ENCODE peak calls at places on chromosomes 3 and 15, in ten cellular contexts. W is SJSA1; T is GM23338; V is neuronal stem cell; A is A549; S is naive thymus-derived CD4-positive, alpha-beta T cell; H is uterus; X is CD4-positive, CD25-positive, alpha-beta regulatory T cell; J is body of pancreas; G is RWPE1. C is an unnamed sample.

GRCh38 chr3:112131111-112131510 is 1.9 kb downstream of the GCSAM start:
- DNase-seq in T (no peak), G (no peak), A (no peak), V (no peak), X (no peak), W (no peak), J (no peak), H (no peak), S (no peak), C (no peak)

GRCh38 chr3:159911011-159911663 is 77.5 kb upstream of the IL12A start:
- DNase-seq in T (no peak), H (no peak), A (no peak), J (no peak), G (no peak), X (peak; percentile 71), V (no peak), W (peak; percentile 49), S (no peak), C (no peak)

GRCh38 chr3:138068579-138069174 is 46.7 kb downstream of the DZIP1L start:
- DNase-seq in T (peak; percentile 89), V (peak; percentile 73), W (peak; percentile 62), H (peak; percentile 78), S (peak; percentile 52), A (peak; percentile 75), J (peak; percentile 77), X (peak; percentile 73), G (peak; percentile 86), C (peak; percentile 87)

GRCh38 chr3:194141415-194142155 is 5.6 kb downstream of the HES1 start:
- DNase-seq in J (peak; percentile 97), W (peak; percentile 89), T (peak; percentile 91), V (peak; percentile 80), H (peak; percentile 92), X (peak; percentile 79), A (peak; percentile 83), S (peak; percentile 48), G (peak; percentile 93), C (peak; percentile 94)

GRCh38 chr15:72182673-72183072 is 14.9 kb downstream of the GRAMD2A start:
- DNase-seq in W (no peak), H (no peak), S (no peak), V (no peak), X (no peak), T (no peak), A (peak; percentile 55), J (no peak), G (no peak), C (no peak)

GRCh38 chr3:52845157-52845556 is 10.3 kb upstream of the MUSTN1 start:
- DNase-seq in V (no peak), W (no peak), H (peak; percentile 55), G (no peak), A (no peak), S (no peak), J (peak; percentile 74), T (no peak), X (no peak), C (peak; percentile 86)

GRCh38 chr3:58422756-58423324 is 10.8 kb downstream of the PDHB start:
- DNase-seq in A (peak; percentile 51), G (no peak), S (no peak), H (no peak), X (no peak), T (peak; percentile 71), V (no peak), J (no peak), W (no peak), C (no peak)

GRCh38 chr15:87212041-87212440 is 1044.5 kb downstream of the NTRK3 start:
- DNase-seq in T (no peak), W (no peak), G (no peak), S (no peak), V (no peak), A (no peak), H (no peak), X (no peak), J (no peak), C (no peak)

GRCh38 chr3:78283994-78284393 is 1244.1 kb downstream of the ROBO2 start:
- DNase-seq in S (no peak), T (no peak), G (no peak), W (no peak), V (no peak), J (no peak), X (no peak), A (no peak), H (no peak), C (no peak)

GRCh38 chr3:87082806-87083440 is 92.0 kb upstream of the VGLL3 start:
- DNase-seq in W (peak; percentile 52), X (no peak), J (no peak), A (peak; percentile 81), S (no peak), T (peak; percentile 88), H (no peak), V (peak; percentile 43), G (peak; percentile 28), C (no peak)

GRCh38 chr15:22873204-22873701 is 34.8 kb downstream of the NIPA2 start:
- DNase-seq in V (peak; percentile 15), X (no peak), G (no peak), T (peak; percentile 74), A (no peak), H (no peak), W (peak; percentile 96), J (no peak), S (no peak), C (no peak)

GRCh38 chr15:95025924-95026728 is 794.8 kb downstream of the MCTP2 start:
- DNase-seq in J (peak; percentile 36), X (peak; percentile 3), G (peak; percentile 65), A (peak; percentile 32), S (no peak), W (peak; percentile 41), V (peak; percentile 39), H (peak; percentile 40), T (peak; percentile 79), C (peak; percentile 52)

GRCh38 chr3:89522168-89522567 is 414.7 kb downstream of the EPHA3 start:
- DNase-seq in V (no peak), T (no peak), G (no peak), X (no peak), W (no peak), S (no peak), H (no peak), A (no peak), J (no peak), C (no peak)

GRCh38 chr3:123038751-123039150 is 11.2 kb upstream of the SEMA5B start:
- DNase-seq in X (no peak), S (no peak), H (no peak), G (no peak), V (no peak), W (no peak), T (no peak), A (no peak), J (no peak), C (no peak)

GRCh38 chr15:88844749-88845386 is 41.6 kb downstream of the ACAN start:
- DNase-seq in H (no peak), J (no peak), S (no peak), G (no peak), V (no peak), W (no peak), X (no peak), A (no peak), T (no peak), C (no peak)

GRCh38 chr3:49649576-49649975 is 24.6 kb upstream of the APEH start:
- DNase-seq in V (no peak), T (no peak), W (no peak), A (no peak), G (no peak), X (no peak), H (no peak), S (no peak), J (no peak), C (no peak)

GRCh38 chr15:60568883-60569495 is 90.0 kb upstream of the ICE2 start:
- DNase-seq in V (no peak), W (no peak), X (peak; percentile 60), G (no peak), A (no peak), H (no peak), J (no peak), T (no peak), S (no peak), C (no peak)

GRCh38 chr15:62545392-62546227 is 380.5 kb upstream of the C2CD4B start:
- DNase-seq in T (no peak), W (no peak), S (no peak), H (peak; percentile 41), X (no peak), V (no peak), A (no peak), G (no peak), J (peak; percentile 52), C (no peak)

GRCh38 chr3:39295184-39295775 is 15.4 kb upstream of the CX3CR1 start:
- DNase-seq in H (no peak), W (no peak), A (no peak), X (peak; percentile 47), S (no peak), J (no peak), T (no peak), G (no peak), V (no peak), C (no peak)

GRCh38 chr15:59350421-59350732 is 22.3 kb downstream of the MYO1E start:
- DNase-seq in V (no peak), A (peak; percentile 37), T (no peak), W (no peak), S (no peak), J (no peak), H (no peak), X (no peak), G (no peak), C (no peak)
- H3K27ac ChIP-seq in V (no peak overlapping the region), A (peak overlapping the region; percentile 78), T (peak overlapping the region; percentile 23), W (peak overlapping the region; percentile 73), S (no peak overlapping the region), J (peak overlapping the region; percentile 6), H (peak overlapping the region; percentile 86), X (no peak overlapping the region), G (peak overlapping the region; percentile 84), C (no peak overlapping the region)

GRCh38 chr3:180063783-180064182 is 27.0 kb upstream of the PEX5L start:
- DNase-seq in H (no peak), V (no peak), W (no peak), J (no peak), X (no peak), G (no peak), S (no peak), A (peak; percentile 2), T (no peak), C (no peak)
- H3K27ac ChIP-seq in H (no peak overlapping the region), V (no peak overlapping the region), W (no peak overlapping the region), J (no peak overlapping the region), X (no peak overlapping the region), G (no peak overlapping the region), S (no peak overlapping the region), A (no peak overlapping the region), T (no peak overlapping the region), C (no peak overlapping the region)

GRCh38 chr15:37057831-37058230 is 42.5 kb downstream of the MEIS2 start:
- DNase-seq in W (no peak), X (no peak), S (no peak), A (no peak), V (peak; percentile 36), G (no peak), H (no peak), J (no peak), T (no peak), C (no peak)
- H3K27ac ChIP-seq in W (no peak overlapping the region), X (no peak overlapping the region), S (no peak overlapping the region), A (no peak overlapping the region), V (peak overlapping the region; percentile 97), G (no peak overlapping the region), H (peak overlapping the region; percentile 78), J (no peak overlapping the region), T (no peak overlapping the region), C (no peak overlapping the region)

DNA sequence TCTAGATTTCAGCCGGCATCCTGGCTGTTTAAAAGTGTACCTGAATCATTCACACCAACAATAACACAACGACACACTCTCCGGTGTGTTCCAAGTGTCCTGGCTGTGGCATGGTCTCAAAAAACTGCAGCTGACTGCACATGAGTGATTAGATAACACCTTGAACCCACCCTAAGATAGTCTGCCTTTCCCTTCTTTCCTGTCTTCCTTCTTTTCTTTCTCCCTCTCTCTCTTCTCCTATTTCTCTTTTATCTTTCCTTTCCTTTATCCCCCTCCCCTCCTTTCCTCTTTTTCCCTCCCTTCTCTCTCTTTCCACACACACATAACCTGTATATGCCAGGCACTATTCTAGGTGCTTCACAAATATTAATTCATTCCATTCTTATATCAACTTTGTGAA is 1.2 kb upstream of the FAH start:
- DNase-seq in A (no peak), X (no peak), G (no peak), S (no peak), V (no peak), H (no peak), T (no peak), W (no peak), J (no peak), C (no peak)
- H3K27ac ChIP-seq in A (no peak overlapping the region), X (peak overlapping the region; percentile 77), G (no peak overlapping the region), S (peak overlapping the region; percentile 64), V (no peak overlapping the region), H (peak overlapping the region; percentile 75), T (no peak overlapping the region), W (no peak overlapping the region), J (peak overlapping the region; percentile 68), C (no peak overlapping the region)